ENCODE peak calls at places on chromosome 12, in six cellular contexts. One of them, this sample, is unnamed.

GRCh38 chr12:117518594-117519270 is 157.3 kb upstream of the NOS1 start:
- DNase-seq in pulmonary artery endothelial cell: no peak
- DNase-seq in NB4: no peak
- DNase-seq in adipocyte: no peak
- DNase-seq in activated naive CD4-positive, alpha-beta T cell treated with Interleukin-2 at 50 U/mL for 16 hours: no peak
- DNase-seq in Caco-2: no peak
- DNase-seq in this sample: no peak

GRCh38 chr12:44771485-44771884 is 104.6 kb downstream of the NELL2 start:
- DNase-seq in pulmonary artery endothelial cell: no peak
- DNase-seq in NB4: no peak
- DNase-seq in adipocyte: no peak
- DNase-seq in activated naive CD4-positive, alpha-beta T cell treated with Interleukin-2 at 50 U/mL for 16 hours: no peak
- DNase-seq in Caco-2: no peak
- DNase-seq in this sample: no peak

GRCh38 chr12:49058366-49059062 is 2.1 kb downstream of the KMT2D start:
- DNase-seq in pulmonary artery endothelial cell: no peak
- DNase-seq in NB4: no peak
- DNase-seq in adipocyte: peak
- DNase-seq in activated naive CD4-positive, alpha-beta T cell treated with Interleukin-2 at 50 U/mL for 16 hours: no peak
- DNase-seq in Caco-2: no peak
- DNase-seq in this sample: no peak

GRCh38 chr12:48366131-48366530 is 15.4 kb upstream of the ZNF641 start:
- DNase-seq in pulmonary artery endothelial cell: no peak
- DNase-seq in NB4: no peak
- DNase-seq in adipocyte: no peak
- DNase-seq in activated naive CD4-positive, alpha-beta T cell treated with Interleukin-2 at 50 U/mL for 16 hours: no peak
- DNase-seq in Caco-2: no peak
- DNase-seq in this sample: no peak

GRCh38 chr12:111925171-111925570 is 83.1 kb downstream of the MAPKAPK5 start:
- DNase-seq in pulmonary artery endothelial cell: peak
- DNase-seq in NB4: no peak
- DNase-seq in adipocyte: no peak
- DNase-seq in activated naive CD4-positive, alpha-beta T cell treated with Interleukin-2 at 50 U/mL for 16 hours: no peak
- DNase-seq in Caco-2: no peak
- DNase-seq in this sample: no peak

GRCh38 chr12:20154060-20154459 is 214.3 kb upstream of the PDE3A start:
- DNase-seq in pulmonary artery endothelial cell: no peak
- DNase-seq in NB4: no peak
- DNase-seq in adipocyte: peak
- DNase-seq in activated naive CD4-positive, alpha-beta T cell treated with Interleukin-2 at 50 U/mL for 16 hours: no peak
- DNase-seq in Caco-2: no peak
- DNase-seq in this sample: no peak

GRCh38 chr12:64404470-64405446 is 566 bp downstream of the XPOT start:
- DNase-seq in pulmonary artery endothelial cell: no peak
- DNase-seq in NB4: peak
- DNase-seq in adipocyte: peak
- DNase-seq in activated naive CD4-positive, alpha-beta T cell treated with Interleukin-2 at 50 U/mL for 16 hours: peak
- DNase-seq in Caco-2: peak
- DNase-seq in this sample: peak

GRCh38 chr12:78562358-78563205 is 302.0 kb upstream of the SYT1 start:
- DNase-seq in pulmonary artery endothelial cell: no peak
- DNase-seq in NB4: peak
- DNase-seq in adipocyte: peak
- DNase-seq in activated naive CD4-positive, alpha-beta T cell treated with Interleukin-2 at 50 U/mL for 16 hours: no peak
- DNase-seq in Caco-2: no peak
- DNase-seq in this sample: no peak

GRCh38 chr12:74538491-74539258 is 1.0 kb downstream of the ATXN7L3B start:
- DNase-seq in pulmonary artery endothelial cell: no peak
- DNase-seq in NB4: peak
- DNase-seq in adipocyte: peak
- DNase-seq in activated naive CD4-positive, alpha-beta T cell treated with Interleukin-2 at 50 U/mL for 16 hours: peak
- DNase-seq in Caco-2: peak
- DNase-seq in this sample: peak

GRCh38 chr12:9365296-9365695 is 157.1 kb upstream of the PZP start:
- DNase-seq in pulmonary artery endothelial cell: no peak
- DNase-seq in NB4: no peak
- DNase-seq in adipocyte: peak
- DNase-seq in activated naive CD4-positive, alpha-beta T cell treated with Interleukin-2 at 50 U/mL for 16 hours: no peak
- DNase-seq in Caco-2: no peak
- DNase-seq in this sample: no peak

GRCh38 chr12:21774358-21775129 is at the start of gene KCNJ8:
- DNase-seq in pulmonary artery endothelial cell: no peak
- DNase-seq in NB4: peak
- DNase-seq in adipocyte: peak
- DNase-seq in activated naive CD4-positive, alpha-beta T cell treated with Interleukin-2 at 50 U/mL for 16 hours: no peak
- DNase-seq in Caco-2: peak
- DNase-seq in this sample: no peak

GRCh38 chr12:113088971-113089756 is 32.6 kb downstream of the DTX1 start:
- DNase-seq in pulmonary artery endothelial cell: no peak
- DNase-seq in NB4: no peak
- DNase-seq in adipocyte: no peak
- DNase-seq in activated naive CD4-positive, alpha-beta T cell treated with Interleukin-2 at 50 U/mL for 16 hours: peak
- DNase-seq in Caco-2: no peak
- DNase-seq in this sample: no peak

GRCh38 chr12:68154768-68155167 is 4.8 kb downstream of the IFNG start:
- DNase-seq in pulmonary artery endothelial cell: no peak
- DNase-seq in NB4: no peak
- DNase-seq in adipocyte: no peak
- DNase-seq in activated naive CD4-positive, alpha-beta T cell treated with Interleukin-2 at 50 U/mL for 16 hours: no peak
- DNase-seq in Caco-2: no peak
- DNase-seq in this sample: no peak

GRCh38 chr12:13686243-13686642 is 295.2 kb downstream of the GRIN2B start:
- DNase-seq in pulmonary artery endothelial cell: no peak
- DNase-seq in NB4: no peak
- DNase-seq in adipocyte: no peak
- DNase-seq in activated naive CD4-positive, alpha-beta T cell treated with Interleukin-2 at 50 U/mL for 16 hours: no peak
- DNase-seq in Caco-2: no peak
- DNase-seq in this sample: no peak

GRCh38 chr12:124939428-124940142 is 25.1 kb upstream of the UBC start:
- DNase-seq in pulmonary artery endothelial cell: peak
- DNase-seq in NB4: peak
- DNase-seq in adipocyte: peak
- DNase-seq in activated naive CD4-positive, alpha-beta T cell treated with Interleukin-2 at 50 U/mL for 16 hours: peak
- DNase-seq in Caco-2: peak
- DNase-seq in this sample: peak

GRCh38 chr12:31355747-31356107 is 29.8 kb upstream of the SINHCAF start:
- DNase-seq in pulmonary artery endothelial cell: no peak
- DNase-seq in NB4: no peak
- DNase-seq in adipocyte: no peak
- DNase-seq in activated naive CD4-positive, alpha-beta T cell treated with Interleukin-2 at 50 U/mL for 16 hours: no peak
- DNase-seq in Caco-2: no peak
- DNase-seq in this sample: no peak

GRCh38 chr12:54074308-54074707 is 20.7 kb downstream of the HOXC4 start:
- DNase-seq in pulmonary artery endothelial cell: no peak
- DNase-seq in NB4: no peak
- DNase-seq in adipocyte: no peak
- DNase-seq in activated naive CD4-positive, alpha-beta T cell treated with Interleukin-2 at 50 U/mL for 16 hours: no peak
- DNase-seq in Caco-2: no peak
- DNase-seq in this sample: no peak

GRCh38 chr12:33589609-33590114 is 150.0 kb upstream of the SYT10 start:
- DNase-seq in pulmonary artery endothelial cell: no peak
- DNase-seq in NB4: peak
- DNase-seq in adipocyte: no peak
- DNase-seq in activated naive CD4-positive, alpha-beta T cell treated with Interleukin-2 at 50 U/mL for 16 hours: no peak
- DNase-seq in Caco-2: no peak
- DNase-seq in this sample: no peak

GRCh38 chr12:106705971-106706370 is 68.5 kb upstream of the RIC8B start:
- DNase-seq in pulmonary artery endothelial cell: no peak
- DNase-seq in NB4: no peak
- DNase-seq in adipocyte: no peak
- DNase-seq in activated naive CD4-positive, alpha-beta T cell treated with Interleukin-2 at 50 U/mL for 16 hours: no peak
- DNase-seq in Caco-2: no peak
- DNase-seq in this sample: no peak

GRCh38 chr12:7125632-7126227 is 3.0 kb downstream of the RBP5 start:
- DNase-seq in pulmonary artery endothelial cell: no peak
- DNase-seq in NB4: no peak
- DNase-seq in adipocyte: no peak
- DNase-seq in activated naive CD4-positive, alpha-beta T cell treated with Interleukin-2 at 50 U/mL for 16 hours: no peak
- DNase-seq in Caco-2: no peak
- DNase-seq in this sample: no peak

GRCh38 chr12:79360936-79361335 is 329.8 kb downstream of the PAWR start:
- DNase-seq in pulmonary artery endothelial cell: no peak
- DNase-seq in NB4: no peak
- DNase-seq in adipocyte: peak
- DNase-seq in activated naive CD4-positive, alpha-beta T cell treated with Interleukin-2 at 50 U/mL for 16 hours: no peak
- DNase-seq in Caco-2: no peak
- DNase-seq in this sample: no peak

GRCh38 chr12:7321624-7322023 is 17.8 kb downstream of the ACSM4 start:
- DNase-seq in pulmonary artery endothelial cell: no peak
- DNase-seq in NB4: no peak
- DNase-seq in adipocyte: no peak
- DNase-seq in activated naive CD4-positive, alpha-beta T cell treated with Interleukin-2 at 50 U/mL for 16 hours: no peak
- DNase-seq in Caco-2: no peak
- DNase-seq in this sample: no peak

GRCh38 chr12:39763071-39763893 is 143.7 kb upstream of the ABCD2 start:
- DNase-seq in pulmonary artery endothelial cell: no peak
- DNase-seq in NB4: no peak
- DNase-seq in adipocyte: no peak
- DNase-seq in activated naive CD4-positive, alpha-beta T cell treated with Interleukin-2 at 50 U/mL for 16 hours: no peak
- DNase-seq in Caco-2: no peak
- DNase-seq in this sample: no peak

GRCh38 chr12:88633312-88633711 is 53.0 kb upstream of the KITLG start:
- DNase-seq in pulmonary artery endothelial cell: no peak
- DNase-seq in NB4: no peak
- DNase-seq in adipocyte: peak
- DNase-seq in activated naive CD4-positive, alpha-beta T cell treated with Interleukin-2 at 50 U/mL for 16 hours: no peak
- DNase-seq in Caco-2: no peak
- DNase-seq in this sample: peak

GRCh38 chr12:78120866-78121590 is 290.3 kb downstream of the NAV3 start:
- DNase-seq in pulmonary artery endothelial cell: peak
- DNase-seq in NB4: peak
- DNase-seq in adipocyte: peak
- DNase-seq in activated naive CD4-positive, alpha-beta T cell treated with Interleukin-2 at 50 U/mL for 16 hours: no peak
- DNase-seq in Caco-2: no peak
- DNase-seq in this sample: peak

GRCh38 chr12:93032748-93033147 is 103.7 kb upstream of the EEA1 start:
- DNase-seq in pulmonary artery endothelial cell: peak
- DNase-seq in NB4: no peak
- DNase-seq in adipocyte: peak
- DNase-seq in activated naive CD4-positive, alpha-beta T cell treated with Interleukin-2 at 50 U/mL for 16 hours: no peak
- DNase-seq in Caco-2: no peak
- DNase-seq in this sample: no peak

GRCh38 chr12:12432373-12432772 is 75.5 kb downstream of the BORCS5 start:
- DNase-seq in pulmonary artery endothelial cell: no peak
- DNase-seq in NB4: no peak
- DNase-seq in adipocyte: peak
- DNase-seq in activated naive CD4-positive, alpha-beta T cell treated with Interleukin-2 at 50 U/mL for 16 hours: no peak
- DNase-seq in Caco-2: no peak
- DNase-seq in this sample: no peak

GRCh38 chr12:120539303-120539702 is 5.1 kb downstream of the RNF10 start:
- DNase-seq in pulmonary artery endothelial cell: no peak
- DNase-seq in NB4: no peak
- DNase-seq in adipocyte: peak
- DNase-seq in activated naive CD4-positive, alpha-beta T cell treated with Interleukin-2 at 50 U/mL for 16 hours: peak
- DNase-seq in Caco-2: no peak
- DNase-seq in this sample: no peak

GRCh38 chr12:19683178-19683927 is 244.1 kb downstream of the AEBP2 start:
- DNase-seq in pulmonary artery endothelial cell: peak
- DNase-seq in NB4: no peak
- DNase-seq in adipocyte: peak
- DNase-seq in activated naive CD4-positive, alpha-beta T cell treated with Interleukin-2 at 50 U/mL for 16 hours: no peak
- DNase-seq in Caco-2: no peak
- DNase-seq in this sample: no peak

GRCh38 chr12:52741378-52742195 is 35.6 kb downstream of the KRT76 start:
- DNase-seq in pulmonary artery endothelial cell: no peak
- DNase-seq in NB4: peak
- DNase-seq in adipocyte: peak
- DNase-seq in activated naive CD4-positive, alpha-beta T cell treated with Interleukin-2 at 50 U/mL for 16 hours: peak
- DNase-seq in Caco-2: peak
- DNase-seq in this sample: peak

GRCh38 chr12:104522985-104523719 is 66.4 kb downstream of the CHST11 start:
- DNase-seq in pulmonary artery endothelial cell: no peak
- DNase-seq in NB4: peak
- DNase-seq in adipocyte: peak
- DNase-seq in activated naive CD4-positive, alpha-beta T cell treated with Interleukin-2 at 50 U/mL for 16 hours: no peak
- DNase-seq in Caco-2: no peak
- DNase-seq in this sample: peak

GRCh38 chr12:21656931-21657335 is 709 bp downstream of the LDHB start:
- DNase-seq in pulmonary artery endothelial cell: no peak
- DNase-seq in NB4: peak
- DNase-seq in adipocyte: peak
- DNase-seq in activated naive CD4-positive, alpha-beta T cell treated with Interleukin-2 at 50 U/mL for 16 hours: peak
- DNase-seq in Caco-2: peak
- DNase-seq in this sample: peak

GRCh38 chr12:47272412-47273190 is 192.8 kb upstream of the AMIGO2 start:
- DNase-seq in pulmonary artery endothelial cell: no peak
- DNase-seq in NB4: no peak
- DNase-seq in adipocyte: peak
- DNase-seq in activated naive CD4-positive, alpha-beta T cell treated with Interleukin-2 at 50 U/mL for 16 hours: no peak
- DNase-seq in Caco-2: no peak
- DNase-seq in this sample: no peak

GRCh38 chr12:75750950-75751349 is 239.5 kb upstream of the KRR1 start:
- DNase-seq in pulmonary artery endothelial cell: no peak
- DNase-seq in NB4: no peak
- DNase-seq in adipocyte: peak
- DNase-seq in activated naive CD4-positive, alpha-beta T cell treated with Interleukin-2 at 50 U/mL for 16 hours: no peak
- DNase-seq in Caco-2: no peak
- DNase-seq in this sample: no peak

GRCh38 chr12:40263616-40264409 is 39.0 kb downstream of the LRRK2 start:
- DNase-seq in pulmonary artery endothelial cell: no peak
- DNase-seq in NB4: peak
- DNase-seq in adipocyte: peak
- DNase-seq in activated naive CD4-positive, alpha-beta T cell treated with Interleukin-2 at 50 U/mL for 16 hours: no peak
- DNase-seq in Caco-2: no peak
- DNase-seq in this sample: no peak

GRCh38 chr12:120089796-120090195 is 26.8 kb downstream of the RAB35 start:
- DNase-seq in pulmonary artery endothelial cell: no peak
- DNase-seq in NB4: no peak
- DNase-seq in adipocyte: no peak
- DNase-seq in activated naive CD4-positive, alpha-beta T cell treated with Interleukin-2 at 50 U/mL for 16 hours: no peak
- DNase-seq in Caco-2: no peak
- DNase-seq in this sample: no peak

GRCh38 chr12:58249610-58250009 is 308.2 kb downstream of the ATP23 start:
- DNase-seq in pulmonary artery endothelial cell: peak
- DNase-seq in NB4: no peak
- DNase-seq in adipocyte: no peak
- DNase-seq in activated naive CD4-positive, alpha-beta T cell treated with Interleukin-2 at 50 U/mL for 16 hours: no peak
- DNase-seq in Caco-2: no peak
- DNase-seq in this sample: no peak

GRCh38 chr12:11813422-11813813 is 163.9 kb downstream of the ETV6 start:
- DNase-seq in pulmonary artery endothelial cell: no peak
- DNase-seq in NB4: no peak
- DNase-seq in adipocyte: no peak
- DNase-seq in activated naive CD4-positive, alpha-beta T cell treated with Interleukin-2 at 50 U/mL for 16 hours: no peak
- DNase-seq in Caco-2: no peak
- DNase-seq in this sample: no peak

This sample was measured in KBM-7.